ENCODE peak calls at places on chromosomes 2 and 18, in four cellular contexts. E, I, V and M are unnamed samples.

GRCh38 chr2:30184035-30184434 is 37.2 kb downstream of the YPEL5 start:
- DNase-seq in E (no peak), I (no peak), V (no peak), M (no peak)

GRCh38 chr2:950627-950992 is at the start of gene SNTG2:
- DNase-seq in E (no peak), I (peak; percentile 31), V (no peak), M (no peak)

GRCh38 chr18:63869374-63869773 is 18.1 kb upstream of the SERPINB2 start:
- DNase-seq in E (no peak), I (peak; percentile 64), V (no peak), M (no peak)

GRCh38 chr2:212109217-212109616 is 429.4 kb downstream of the ERBB4 start:
- DNase-seq in E (no peak), I (no peak), V (no peak), M (no peak)

GRCh38 chr2:108918156-108918845 is 70.7 kb downstream of the EDAR start:
- DNase-seq in E (no peak), I (no peak), V (peak; percentile 27), M (no peak)

GRCh38 chr2:18046558-18046957 is 168.1 kb downstream of the KCNS3 start:
- DNase-seq in E (no peak), I (peak; percentile 15), V (no peak), M (no peak)

GRCh38 chr2:173136067-173136466 is 60.4 kb downstream of the MAP3K20 start:
- DNase-seq in E (no peak), I (no peak), V (no peak), M (no peak)

GRCh38 chr2:143708682-143709081 is 579.5 kb downstream of the ARHGAP15 start:
- DNase-seq in E (no peak), I (no peak), V (no peak), M (no peak)

GRCh38 chr2:176642074-176642473 is 372.8 kb downstream of the MTX2 start:
- DNase-seq in E (no peak), I (no peak), V (no peak), M (no peak)

GRCh38 chr18:53946561-53946960 is 277.9 kb downstream of the MBD2 start:
- DNase-seq in E (no peak), I (peak; percentile 2), V (no peak), M (no peak)

GRCh38 chr18:21406111-21406510 is 164.1 kb downstream of the GREB1L start:
- DNase-seq in E (no peak), I (no peak), V (no peak), M (no peak)

GRCh38 chr2:236665572-236666118 is 96.0 kb downstream of the ACKR3 start:
- DNase-seq in E (peak; percentile 26), I (peak; percentile 27), V (no peak), M (no peak)

GRCh38 chr18:46474487-46475366 is 182.3 kb downstream of the LOXHD1 start:
- DNase-seq in E (no peak), I (no peak), V (no peak), M (no peak)

GRCh38 chr2:190169221-190170072 is 106.9 kb upstream of the MSTN start:
- DNase-seq in E (no peak), I (no peak), V (no peak), M (no peak)

GRCh38 chr18:12271376-12272235 is 17.4 kb downstream of the CIDEA start:
- DNase-seq in E (peak; percentile 78), I (peak; percentile 88), V (peak; percentile 83), M (no peak)

GRCh38 chr18:48539406-48540328 is 836 bp downstream of the CTIF start:
- DNase-seq in E (peak; percentile 8), I (peak; percentile 63), V (peak; percentile 62), M (no peak)

GRCh38 chr2:109349555-109350430 is 220.8 kb downstream of the SH3RF3 start:
- DNase-seq in E (no peak), I (no peak), V (no peak), M (no peak)

GRCh38 chr2:97645112-97645699 is 656 bp upstream of the COX5B start:
- DNase-seq in E (no peak), I (peak; percentile 34), V (no peak), M (no peak)

GRCh38 chr2:209208211-209208610 is 215.6 kb upstream of the MAP2 start:
- DNase-seq in E (no peak), I (no peak), V (no peak), M (no peak)

GRCh38 chr2:11753452-11753885 is 7.0 kb downstream of the LPIN1 start:
- DNase-seq in E (no peak), I (no peak), V (peak; percentile 68), M (no peak)
- H3K27ac ChIP-seq in E (peak overlapping the region; percentile 11), I (peak overlapping the region; percentile 22), V (peak overlapping the region; percentile 88), M (no peak overlapping the region)

GRCh38 chr2:163401481-163401880 is 334.3 kb downstream of the FIGN start:
- DNase-seq in E (no peak), I (peak; percentile 70), V (no peak), M (no peak)
- H3K27ac ChIP-seq in E (no peak overlapping the region), I (no peak overlapping the region), V (no peak overlapping the region), M (no peak overlapping the region)

GRCh38 chr2:99648115-99648850 is 158.5 kb upstream of the REV1 start:
- DNase-seq in E (no peak), I (peak; percentile 32), V (no peak), M (no peak)

GRCh38 chr2:99640568-99641215 is 150.9 kb upstream of the REV1 start:
- DNase-seq in E (no peak), I (no peak), V (no peak), M (no peak)

GRCh38 chr2:99641999-99642398 is 152.2 kb upstream of the REV1 start:
- DNase-seq in E (no peak), I (no peak), V (no peak), M (no peak)

GRCh38 chr2:99645960-99646359 is 156.1 kb upstream of the REV1 start:
- DNase-seq in E (no peak), I (no peak), V (no peak), M (no peak)

GRCh38 chr2:99643824-99644787 is 154.3 kb upstream of the REV1 start:
- DNase-seq in E (no peak), I (peak; percentile 45), V (no peak), M (no peak)
- H3K27ac ChIP-seq in E (no peak overlapping the region), I (no peak overlapping the region), V (no peak overlapping the region), M (no peak overlapping the region)

GRCh38 chr18:69233465-69234054 is 167.1 kb upstream of the DOK6 start:
- DNase-seq in E (no peak), I (peak; percentile 2), V (no peak), M (no peak)
- H3K27ac ChIP-seq in E (no peak overlapping the region), I (peak overlapping the region; percentile 61), V (no peak overlapping the region), M (no peak overlapping the region)

GRCh38 chr2:69797836-69798465 is 31.5 kb upstream of the GMCL1 start:
- DNase-seq in E (no peak), I (no peak), V (no peak), M (no peak)

GRCh38 chr2:69801745-69802144 is 27.7 kb upstream of the GMCL1 start:
- DNase-seq in E (no peak), I (no peak), V (no peak), M (no peak)

GRCh38 chr2:69798466-69798908 is 31.0 kb upstream of the GMCL1 start:
- DNase-seq in E (no peak), I (no peak), V (no peak), M (no peak)

GRCh38 chr2:69797235-69797634 is 32.2 kb upstream of the GMCL1 start:
- DNase-seq in E (no peak), I (no peak), V (no peak), M (no peak)

GRCh38 chr2:69798909-69799526 is 30.4 kb upstream of the GMCL1 start:
- DNase-seq in E (no peak), I (peak; percentile 84), V (no peak), M (no peak)
- H3K27ac ChIP-seq in E (peak overlapping the region; percentile 76), I (peak overlapping the region; percentile 84), V (peak overlapping the region; percentile 44), M (no peak overlapping the region)

GRCh38 chr2:241641631-241642030 is 4.1 kb downstream of the ATG4B start:
- DNase-seq in E (no peak), I (no peak), V (no peak), M (no peak)
- H3K27ac ChIP-seq in E (no peak overlapping the region), I (no peak overlapping the region), V (no peak overlapping the region), M (no peak overlapping the region)